ENCODE peak calls at places on chromosome 1, in four cellular contexts. J is HT1080, E is lower lobe of right lung, S is left colon. L is an unnamed sample.

GRCh38 chr1:153190373-153190772 is 12.9 kb upstream of the LELP1 start:
- DNase-seq in J (no peak), E (no peak), S (no peak), L (peak)

GRCh38 chr1:146007048-146007784 is 10.8 kb upstream of the TXNIP start:
- DNase-seq in J (peak), E (no peak), S (no peak), L (peak)

GRCh38 chr1:169711469-169712308 is at the start of gene SELL:
- DNase-seq in J (peak), E (no peak), S (peak), L (peak)

GRCh38 chr1:156865865-156866678 is 5.4 kb downstream of the NTRK1 start:
- DNase-seq in J (no peak), E (no peak), S (no peak), L (no peak)

GRCh38 chr1:53519412-53519811 is 60.2 kb downstream of the DMRTB1 start:
- DNase-seq in J (no peak), E (no peak), S (no peak), L (no peak)

GRCh38 chr1:169193191-169193850 is 86.8 kb downstream of the ATP1B1 start:
- DNase-seq in J (no peak), E (no peak), S (no peak), L (no peak)

GRCh38 chr1:3508757-3509415 is 54.4 kb downstream of the ARHGEF16 start:
- DNase-seq in J (no peak), E (no peak), S (no peak), L (no peak)

GRCh38 chr1:23916209-23917131 is 3.3 kb upstream of the CNR2 start:
- DNase-seq in J (peak), E (peak), S (peak), L (peak)

GRCh38 chr1:47449702-47450552 is 12.1 kb downstream of the FOXD2 start:
- DNase-seq in J (no peak), E (peak), S (no peak), L (no peak)

GRCh38 chr1:150159550-150159949 is 9.8 kb downstream of the PLEKHO1 start:
- DNase-seq in J (no peak), E (peak), S (peak), L (no peak)

GRCh38 chr1:119410977-119411376 is 4.0 kb upstream of the HSD3B2 start:
- DNase-seq in J (no peak), E (no peak), S (no peak), L (no peak)

GRCh38 chr1:9809122-9809521 is 14.6 kb downstream of the CLSTN1 start:
- DNase-seq in J (no peak), E (no peak), S (no peak), L (peak)

GRCh38 chr1:102098536-102098935 is 101.8 kb upstream of the OLFM3 start:
- DNase-seq in J (no peak), E (no peak), S (no peak), L (peak)

GRCh38 chr1:8789314-8790214 is 27.9 kb downstream of the RERE start:
- DNase-seq in J (no peak), E (no peak), S (no peak), L (peak)

GRCh38 chr1:41663671-41664400 is 179.4 kb upstream of the EDN2 start:
- DNase-seq in J (no peak), E (no peak), S (no peak), L (no peak)

GRCh38 chr1:10160173-10160572 is 50.2 kb upstream of the KIF1B start:
- DNase-seq in J (no peak), E (no peak), S (no peak), L (no peak)

GRCh38 chr1:36843027-36843426 is 191.3 kb downstream of the GRIK3 start:
- DNase-seq in J (no peak), E (peak), S (no peak), L (no peak)

GRCh38 chr1:225534135-225534534 is 106.3 kb upstream of the LBR start:
- DNase-seq in J (no peak), E (no peak), S (no peak), L (no peak)

GRCh38 chr1:109538827-109539555 is 681 bp upstream of the GPR61 start:
- DNase-seq in J (no peak), E (no peak), S (no peak), L (no peak)

L was measured in mammary epithelial cell.